ENCODE peak calls at places on chromosomes 1 and 21, in five cellular contexts. Q, N, U, G and J are unnamed samples.

GRCh38 chr1:228379666-228380065 is 27.0 kb downstream of the TRIM11 start:
- DNase-seq in G (no peak), N (no peak), U (peak), Q (no peak), J (no peak)

GRCh38 chr1:230086152-230086551 is 19.1 kb downstream of the GALNT2 start:
- DNase-seq in N (no peak), G (no peak), Q (no peak), U (no peak), J (no peak)

GRCh38 chr1:10068605-10069294 is 36.0 kb downstream of the UBE4B start:
- DNase-seq in Q (no peak), G (no peak), N (no peak), U (no peak), J (no peak)

GRCh38 chr1:29055160-29055559 is 68.5 kb downstream of the TMEM200B start:
- DNase-seq in G (peak), U (no peak), Q (no peak), N (no peak), J (peak)

GRCh38 chr1:154129392-154129970 is 25.4 kb downstream of the NUP210L start:
- DNase-seq in U (no peak), Q (peak), G (no peak), N (no peak), J (peak)

GRCh38 chr1:185973645-185974044 is 239.5 kb downstream of the HMCN1 start:
- DNase-seq in U (no peak), Q (peak), N (no peak), G (peak), J (peak)

GRCh38 chr1:109521465-109521951 is 12.0 kb upstream of the AMIGO1 start:
- DNase-seq in G (peak), Q (no peak), N (no peak), U (no peak), J (peak)

GRCh38 chr1:163072658-163073057 is 3.5 kb downstream of the RGS4 start:
- DNase-seq in Q (peak), G (no peak), U (no peak), N (no peak), J (no peak)

GRCh38 chr21:42644223-42645208 is 8.9 kb upstream of the PDE9A start:
- DNase-seq in U (no peak), Q (no peak), N (no peak), G (no peak), J (no peak)

GRCh38 chr1:85576642-85577420 is 3.7 kb upstream of the CCN1 start:
- DNase-seq in Q (peak), U (peak), G (peak), N (peak), J (peak)

GRCh38 chr1:206705187-206705586 is 20.5 kb downstream of the MAPKAPK2 start:
- DNase-seq in G (peak), Q (peak), U (no peak), N (no peak), J (peak)

GRCh38 chr1:54645806-54646676 is 4.5 kb downstream of the MROH7 start:
- DNase-seq in U (no peak), Q (no peak), G (no peak), N (no peak), J (no peak)

GRCh38 chr1:235882816-235883215 is 16.1 kb upstream of the LYST start:
- DNase-seq in G (no peak), N (no peak), Q (no peak), U (no peak), J (no peak)

GRCh38 chr1:226549094-226549936 is 751 bp downstream of the STUM start:
- DNase-seq in G (no peak), U (no peak), N (peak), Q (no peak), J (peak)

GRCh38 chr1:63960326-63960725 is 186.5 kb downstream of the ROR1 start:
- DNase-seq in U (no peak), Q (no peak), N (no peak), G (no peak), J (peak)